ENCODE peak calls at places on chromosomes 3 and 15, in six cellular contexts. C is cardiac fibroblast, V is lower lobe of right lung, F is GM23338, S is kidney epithelial cell, Z is A673. Q is an unnamed sample.

GRCh38 chr15:73870700-73871408 is 2.5 kb upstream of the TBC1D21 start:
- DNase-seq in C (peak; percentile 44), V (peak; percentile 58), F (peak; percentile 12), S (no peak), Z (no peak), Q (no peak)

GRCh38 chr3:126894516-126894915 is 88.4 kb upstream of the PLXNA1 start:
- DNase-seq in C (no peak), V (no peak), F (no peak), S (no peak), Z (no peak), Q (no peak)

GRCh38 chr3:17195192-17195611 is 310.4 kb downstream of the PLCL2 start:
- DNase-seq in C (peak; percentile 67), V (no peak), F (no peak), S (no peak), Z (no peak), Q (no peak)

GRCh38 chr3:75272708-75273107 is 391.4 kb upstream of the FRG2C start:
- DNase-seq in C (peak; percentile 43), V (no peak), F (no peak), S (peak; percentile 9), Z (peak; percentile 13), Q (peak; percentile 61)

GRCh38 chr3:54146383-54147239 is 24.3 kb downstream of the CACNA2D3 start:
- DNase-seq in C (no peak), V (peak; percentile 64), F (peak; percentile 84), S (no peak), Z (peak; percentile 17), Q (no peak)

GRCh38 chr15:82044373-82045178 is 1.2 kb downstream of the MEX3B start:
- DNase-seq in C (peak; percentile 74), V (peak; percentile 48), F (peak; percentile 86), S (no peak), Z (peak; percentile 64), Q (no peak)

GRCh38 chr3:10136426-10137005 is 5.1 kb upstream of the VHL start:
- DNase-seq in C (no peak), V (no peak), F (no peak), S (no peak), Z (no peak), Q (no peak)

GRCh38 chr3:100789582-100789981 is 80.3 kb downstream of the TFG start:
- DNase-seq in C (peak; percentile 18), V (no peak), F (no peak), S (no peak), Z (no peak), Q (no peak)

GRCh38 chr3:36707623-36708409 is 56.5 kb downstream of the DCLK3 start:
- DNase-seq in C (peak; percentile 73), V (no peak), F (peak; percentile 40), S (no peak), Z (peak; percentile 66), Q (peak; percentile 29)

GRCh38 chr3:56908004-56908403 is 106.3 kb upstream of the ARHGEF3 start:
- DNase-seq in C (no peak), V (no peak), F (no peak), S (no peak), Z (no peak), Q (no peak)

GRCh38 chr3:195914648-195915473 is 6.5 kb upstream of the TNK2 start:
- DNase-seq in C (peak; percentile 98), V (peak; percentile 95), F (peak; percentile 99), S (peak; percentile 90), Z (peak; percentile 96), Q (peak; percentile 97)

GRCh38 chr15:98611808-98612207 is 36.5 kb upstream of the IGF1R start:
- DNase-seq in C (no peak), V (no peak), F (no peak), S (no peak), Z (no peak), Q (no peak)

GRCh38 chr15:95113041-95113440 is 881.7 kb downstream of the MCTP2 start:
- DNase-seq in C (no peak), V (no peak), F (no peak), S (no peak), Z (no peak), Q (no peak)

GRCh38 chr3:166284994-166285393 is 447.8 kb upstream of the BCHE start:
- DNase-seq in C (no peak), V (no peak), F (no peak), S (no peak), Z (no peak), Q (no peak)

GRCh38 chr3:129327510-129327909 is 48.8 kb downstream of the HMCES start:
- DNase-seq in C (no peak), V (no peak), F (no peak), S (no peak), Z (no peak), Q (no peak)

GRCh38 chr3:126676919-126677705 is 22.2 kb upstream of the TXNRD3 start:
- DNase-seq in C (peak; percentile 43), V (no peak), F (no peak), S (no peak), Z (no peak), Q (no peak)

GRCh38 chr3:143502101-143502500 is 346.2 kb downstream of the SLC9A9 start:
- DNase-seq in C (no peak), V (no peak), F (no peak), S (no peak), Z (peak; percentile 84), Q (no peak)

GRCh38 chr15:25725758-25726157 is 137.4 kb downstream of the ATP10A start:
- DNase-seq in C (no peak), V (no peak), F (no peak), S (no peak), Z (no peak), Q (no peak)

GRCh38 chr3:151003024-151003771 is 30.7 kb upstream of the CLRN1 start:
- DNase-seq in C (peak; percentile 64), V (no peak), F (no peak), S (peak; percentile 63), Z (no peak), Q (no peak)

GRCh38 chr3:27072943-27073725 is 296.0 kb downstream of the NEK10 start:
- DNase-seq in C (no peak), V (no peak), F (no peak), S (no peak), Z (peak; percentile 8), Q (no peak)

GRCh38 chr15:48285329-48286214 is 45.7 kb upstream of the DUT start:
- DNase-seq in C (peak; percentile 92), V (no peak), F (peak; percentile 93), S (peak; percentile 49), Z (peak; percentile 81), Q (peak; percentile 77)

GRCh38 chr3:14458434-14459280 is 56.3 kb downstream of the SLC6A6 start:
- DNase-seq in C (no peak), V (no peak), F (no peak), S (no peak), Z (no peak), Q (no peak)

GRCh38 chr3:52886049-52886730 is 11.2 kb downstream of the STIMATE start:
- DNase-seq in C (no peak), V (no peak), F (no peak), S (no peak), Z (no peak), Q (no peak)

GRCh38 chr3:148727242-148727641 is 29.5 kb downstream of the AGTR1 start:
- DNase-seq in C (peak; percentile 39), V (no peak), F (peak; percentile 86), S (no peak), Z (peak; percentile 57), Q (no peak)
- H3K4me3 ChIP-seq in C (no peak overlapping the region), V (no peak overlapping the region), F (no peak overlapping the region), S (no peak overlapping the region), Z (no peak overlapping the region), Q (no peak overlapping the region)

GRCh38 chr3:182947892-182948291 is 32.4 kb downstream of the DCUN1D1 start:
- DNase-seq in C (peak; percentile 10), V (no peak), F (peak; percentile 27), S (no peak), Z (no peak), Q (no peak)
- TF ChIP-seq CTCF in C (no peak), V (no peak), F (peak; percentile 28), S (no peak), Z (no peak), Q (no peak)

GRCh38 chr3:197951392-197951990 is 1.5 kb downstream of the RPL35A start:
- DNase-seq in C (no peak), V (no peak), F (no peak), S (no peak), Z (no peak), Q (no peak)

GRCh38 chr3:197953325-197953724 is 3.3 kb downstream of the RPL35A start:
- DNase-seq in C (no peak), V (no peak), F (no peak), S (no peak), Z (no peak), Q (no peak)

GRCh38 chr3:197953881-197954280 is 3.9 kb downstream of the RPL35A start:
- DNase-seq in C (peak; percentile 79), V (no peak), F (no peak), S (no peak), Z (no peak), Q (no peak)

GRCh38 chr3:197950661-197951029 is 655 bp downstream of the RPL35A start:
- DNase-seq in C (no peak), V (no peak), F (no peak), S (no peak), Z (no peak), Q (no peak)

GRCh38 chr3:197952440-197952839 is 2.5 kb downstream of the RPL35A start:
- DNase-seq in C (no peak), V (no peak), F (no peak), S (no peak), Z (no peak), Q (no peak)
- H3K4me3 ChIP-seq in C (no peak overlapping the region), V (no peak overlapping the region), F (peak overlapping the region; percentile 91), S (no peak overlapping the region), Z (peak overlapping the region; percentile 77), Q (peak overlapping the region; percentile 100)

GRCh38 chr15:50259276-50259675 is 6.2 kb downstream of the HDC start:
- DNase-seq in C (no peak), V (no peak), F (no peak), S (no peak), Z (no peak), Q (no peak)

GRCh38 chr15:50256188-50257041 is 9.1 kb downstream of the HDC start:
- DNase-seq in C (peak; percentile 45), V (no peak), F (no peak), S (no peak), Z (no peak), Q (peak; percentile 61)

GRCh38 chr15:50260969-50261496 is 4.5 kb downstream of the HDC start:
- DNase-seq in C (no peak), V (no peak), F (no peak), S (no peak), Z (no peak), Q (no peak)

GRCh38 chr15:50257924-50258323 is 7.6 kb downstream of the HDC start:
- DNase-seq in C (peak; percentile 50), V (no peak), F (no peak), S (no peak), Z (peak; percentile 18), Q (no peak)

GRCh38 chr15:50257206-50257735 is 8.3 kb downstream of the HDC start:
- DNase-seq in C (no peak), V (no peak), F (no peak), S (no peak), Z (no peak), Q (no peak)
- TF ChIP-seq CTCF in C (no peak), V (no peak), F (no peak), S (no peak), Z (no peak), Q (no peak)

GRCh38 chr15:72671531-72671930 is 14.5 kb downstream of the HIGD2B start:
- DNase-seq in C (no peak), V (no peak), F (peak; percentile 10), S (no peak), Z (no peak), Q (no peak)
- H3K4me3 ChIP-seq in C (no peak overlapping the region), V (no peak overlapping the region), F (peak overlapping the region; percentile 48), S (no peak overlapping the region), Z (no peak overlapping the region), Q (no peak overlapping the region)

GRCh38 chr3:49657208-49657915 is 16.8 kb upstream of the APEH start:
- DNase-seq in C (no peak), V (no peak), F (no peak), S (no peak), Z (no peak), Q (no peak)
- TF ChIP-seq CTCF in C (no peak), V (no peak), F (no peak), S (no peak), Z (no peak), Q (no peak)